ENCODE peak calls at places on chromosome 10, in nine cellular contexts. One of them, this sample, is unnamed.

GRCh38 chr10:3048114-3049019 is 19.0 kb upstream of the PFKP start:
- DNase-seq in A549: no peak
- DNase-seq in gastrocnemius medialis: no peak
- DNase-seq in transverse colon: no peak
- DNase-seq in upper lobe of left lung: peak
- DNase-seq in body of pancreas: no peak
- DNase-seq in IMR-90: peak
- DNase-seq in lower leg skin: no peak
- DNase-seq in breast epithelium: no peak
- DNase-seq in this sample: no peak

GRCh38 chr10:89458289-89458688 is 43.9 kb downstream of the IFIT5 start:
- DNase-seq in IMR-90: peak
- DNase-seq in body of pancreas: no peak
- DNase-seq in lower leg skin: no peak
- DNase-seq in gastrocnemius medialis: no peak
- DNase-seq in breast epithelium: no peak
- DNase-seq in transverse colon: no peak
- DNase-seq in upper lobe of left lung: no peak
- DNase-seq in A549: no peak
- DNase-seq in this sample: no peak

GRCh38 chr10:71831646-71832552 is 19.2 kb downstream of the PSAP start:
- DNase-seq in body of pancreas: no peak
- DNase-seq in gastrocnemius medialis: no peak
- DNase-seq in A549: no peak
- DNase-seq in IMR-90: peak
- DNase-seq in transverse colon: peak
- DNase-seq in upper lobe of left lung: no peak
- DNase-seq in breast epithelium: no peak
- DNase-seq in lower leg skin: no peak
- DNase-seq in this sample: no peak

GRCh38 chr10:44369296-44369695 is 15.6 kb downstream of the CXCL12 start:
- DNase-seq in A549: no peak
- DNase-seq in lower leg skin: no peak
- DNase-seq in breast epithelium: no peak
- DNase-seq in IMR-90: peak
- DNase-seq in gastrocnemius medialis: no peak
- DNase-seq in upper lobe of left lung: no peak
- DNase-seq in transverse colon: no peak
- DNase-seq in body of pancreas: no peak
- DNase-seq in this sample: no peak

GRCh38 chr10:131921191-131921590 is 20.4 kb downstream of the PPP2R2D start:
- DNase-seq in A549: no peak
- DNase-seq in body of pancreas: no peak
- DNase-seq in gastrocnemius medialis: no peak
- DNase-seq in IMR-90: no peak
- DNase-seq in lower leg skin: no peak
- DNase-seq in transverse colon: no peak
- DNase-seq in breast epithelium: no peak
- DNase-seq in upper lobe of left lung: no peak
- DNase-seq in this sample: no peak

GRCh38 chr10:81130014-81130413 is 592.3 kb downstream of the SH2D4B start:
- DNase-seq in breast epithelium: no peak
- DNase-seq in IMR-90: no peak
- DNase-seq in A549: no peak
- DNase-seq in body of pancreas: no peak
- DNase-seq in lower leg skin: no peak
- DNase-seq in upper lobe of left lung: no peak
- DNase-seq in gastrocnemius medialis: no peak
- DNase-seq in transverse colon: no peak
- DNase-seq in this sample: no peak

GRCh38 chr10:51233337-51234100 is 159.2 kb downstream of the PRKG1 start:
- DNase-seq in transverse colon: no peak
- DNase-seq in A549: no peak
- DNase-seq in lower leg skin: no peak
- DNase-seq in breast epithelium: no peak
- DNase-seq in body of pancreas: no peak
- DNase-seq in gastrocnemius medialis: no peak
- DNase-seq in IMR-90: peak
- DNase-seq in upper lobe of left lung: no peak
- DNase-seq in this sample: no peak

GRCh38 chr10:15703944-15704580 is 15.7 kb downstream of the ITGA8 start:
- DNase-seq in upper lobe of left lung: no peak
- DNase-seq in transverse colon: no peak
- DNase-seq in gastrocnemius medialis: no peak
- DNase-seq in lower leg skin: no peak
- DNase-seq in A549: no peak
- DNase-seq in body of pancreas: no peak
- DNase-seq in breast epithelium: no peak
- DNase-seq in IMR-90: no peak
- DNase-seq in this sample: no peak

GRCh38 chr10:130806426-130806825 is 505.1 kb downstream of the TCERG1L start:
- DNase-seq in breast epithelium: no peak
- DNase-seq in lower leg skin: peak
- DNase-seq in A549: no peak
- DNase-seq in upper lobe of left lung: no peak
- DNase-seq in body of pancreas: no peak
- DNase-seq in gastrocnemius medialis: no peak
- DNase-seq in transverse colon: no peak
- DNase-seq in IMR-90: no peak
- DNase-seq in this sample: no peak

GRCh38 chr10:72461085-72461484 is 106.4 kb upstream of the DNAJB12 start:
- DNase-seq in IMR-90: no peak
- DNase-seq in transverse colon: no peak
- DNase-seq in A549: no peak
- DNase-seq in breast epithelium: no peak
- DNase-seq in body of pancreas: no peak
- DNase-seq in upper lobe of left lung: no peak
- DNase-seq in lower leg skin: no peak
- DNase-seq in gastrocnemius medialis: no peak
- DNase-seq in this sample: no peak

GRCh38 chr10:60098676-60099601 is 192.6 kb upstream of the CCDC6 start:
- DNase-seq in upper lobe of left lung: no peak
- DNase-seq in body of pancreas: no peak
- DNase-seq in transverse colon: no peak
- DNase-seq in gastrocnemius medialis: no peak
- DNase-seq in A549: peak
- DNase-seq in IMR-90: no peak
- DNase-seq in lower leg skin: no peak
- DNase-seq in breast epithelium: no peak
- DNase-seq in this sample: no peak

GRCh38 chr10:11336703-11337102 is 274.7 kb downstream of the USP6NL start:
- DNase-seq in upper lobe of left lung: no peak
- DNase-seq in transverse colon: no peak
- DNase-seq in gastrocnemius medialis: no peak
- DNase-seq in body of pancreas: no peak
- DNase-seq in lower leg skin: no peak
- DNase-seq in breast epithelium: no peak
- DNase-seq in IMR-90: no peak
- DNase-seq in A549: no peak
- DNase-seq in this sample: no peak

GRCh38 chr10:130834170-130834569 is 477.4 kb downstream of the TCERG1L start:
- DNase-seq in transverse colon: no peak
- DNase-seq in A549: no peak
- DNase-seq in lower leg skin: no peak
- DNase-seq in breast epithelium: no peak
- DNase-seq in IMR-90: no peak
- DNase-seq in upper lobe of left lung: no peak
- DNase-seq in gastrocnemius medialis: no peak
- DNase-seq in body of pancreas: no peak
- DNase-seq in this sample: no peak

GRCh38 chr10:116312534-116312933 is 11.7 kb upstream of the CCDC172 start:
- DNase-seq in transverse colon: no peak
- DNase-seq in upper lobe of left lung: no peak
- DNase-seq in gastrocnemius medialis: no peak
- DNase-seq in IMR-90: no peak
- DNase-seq in A549: no peak
- DNase-seq in breast epithelium: no peak
- DNase-seq in lower leg skin: no peak
- DNase-seq in body of pancreas: no peak
- DNase-seq in this sample: no peak

GRCh38 chr10:29012926-29013554 is 275.8 kb upstream of the LYZL1 start:
- DNase-seq in IMR-90: peak
- DNase-seq in A549: no peak
- DNase-seq in transverse colon: no peak
- DNase-seq in lower leg skin: no peak
- DNase-seq in upper lobe of left lung: no peak
- DNase-seq in gastrocnemius medialis: no peak
- DNase-seq in body of pancreas: no peak
- DNase-seq in breast epithelium: no peak
- DNase-seq in this sample: no peak

GRCh38 chr10:10792681-10793080 is 225.0 kb upstream of the CELF2 start:
- DNase-seq in upper lobe of left lung: no peak
- DNase-seq in lower leg skin: no peak
- DNase-seq in transverse colon: no peak
- DNase-seq in body of pancreas: no peak
- DNase-seq in A549: no peak
- DNase-seq in IMR-90: peak
- DNase-seq in breast epithelium: no peak
- DNase-seq in gastrocnemius medialis: no peak
- DNase-seq in this sample: no peak

GRCh38 chr10:109821672-109822071 is 101.6 kb downstream of the XPNPEP1 start:
- DNase-seq in lower leg skin: no peak
- DNase-seq in transverse colon: no peak
- DNase-seq in body of pancreas: no peak
- DNase-seq in IMR-90: no peak
- DNase-seq in breast epithelium: no peak
- DNase-seq in upper lobe of left lung: no peak
- DNase-seq in A549: no peak
- DNase-seq in gastrocnemius medialis: no peak
- DNase-seq in this sample: no peak

GRCh38 chr10:43126759-43127424 is 11.4 kb upstream of the CSGALNACT2 start:
- DNase-seq in transverse colon: peak
- DNase-seq in breast epithelium: peak
- DNase-seq in lower leg skin: no peak
- DNase-seq in A549: no peak
- DNase-seq in body of pancreas: no peak
- DNase-seq in gastrocnemius medialis: no peak
- DNase-seq in upper lobe of left lung: peak
- DNase-seq in IMR-90: no peak
- DNase-seq in this sample: no peak

DNA sequence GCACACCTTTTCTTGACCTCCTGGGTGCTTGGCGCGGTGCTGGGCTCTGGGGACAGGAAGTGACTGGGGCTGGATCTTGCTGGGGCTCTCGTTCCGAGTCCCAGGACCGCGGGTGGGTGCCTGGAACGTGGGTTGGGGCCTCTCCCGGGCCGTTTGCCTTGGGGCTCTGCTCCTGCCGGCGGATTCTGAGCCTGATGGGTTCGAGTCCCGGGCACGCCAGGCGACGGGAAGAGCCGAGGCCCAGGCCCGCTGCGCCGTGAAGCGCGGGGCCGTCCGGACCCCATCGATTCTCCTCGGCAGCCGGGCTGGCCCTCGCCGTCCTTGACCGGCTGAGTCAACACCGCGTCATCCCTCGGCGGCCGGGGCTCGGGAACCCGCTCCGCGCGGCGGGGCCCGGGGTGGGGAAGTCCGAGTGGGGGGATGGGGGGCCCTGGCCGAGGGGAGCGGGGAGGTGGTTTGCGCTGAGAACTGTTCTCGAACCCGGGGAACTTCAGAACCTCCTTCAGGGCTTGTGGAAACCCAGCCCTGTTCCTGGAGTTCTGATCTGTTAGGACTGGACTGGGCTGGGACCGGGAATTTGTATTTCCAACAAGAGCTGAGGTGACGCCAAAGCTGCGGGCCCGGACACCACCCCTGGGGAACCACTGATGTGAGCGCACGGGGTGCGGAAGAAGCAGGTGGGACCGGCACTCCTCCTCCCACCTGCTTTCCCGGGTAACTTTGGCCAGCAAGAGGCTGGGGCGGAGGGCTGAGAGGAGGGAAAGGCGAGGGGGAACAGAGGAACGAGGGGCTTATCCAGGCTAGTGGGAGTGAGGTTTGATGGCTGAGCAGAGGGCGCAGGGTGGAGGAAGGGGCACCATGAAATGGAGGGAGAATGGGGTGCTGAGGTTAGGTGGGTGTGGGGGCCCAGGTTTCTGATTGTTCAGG is 6.2 kb downstream of the HHEX start:
- DNase-seq in gastrocnemius medialis: no peak
- DNase-seq in breast epithelium: no peak
- DNase-seq in upper lobe of left lung: peak
- DNase-seq in IMR-90: peak
- DNase-seq in A549: peak
- DNase-seq in body of pancreas: peak
- DNase-seq in lower leg skin: no peak
- DNase-seq in transverse colon: no peak
- DNase-seq in this sample: no peak
- TF ChIP-seq POLR2A in gastrocnemius medialis: no peak
- TF ChIP-seq POLR2A in breast epithelium: no peak
- TF ChIP-seq POLR2A in upper lobe of left lung: no peak
- TF ChIP-seq POLR2A in IMR-90: peak
- TF ChIP-seq POLR2A in A549: no peak
- TF ChIP-seq POLR2A in body of pancreas: peak
- TF ChIP-seq POLR2A in lower leg skin: no peak
- TF ChIP-seq POLR2A in transverse colon: no peak
- TF ChIP-seq POLR2A in this sample: no peak

GRCh38 chr10:113680172-113681111 is 730 bp downstream of the CASP7 start:
- DNase-seq in body of pancreas: peak
- DNase-seq in upper lobe of left lung: peak
- DNase-seq in A549: peak
- DNase-seq in breast epithelium: peak
- DNase-seq in IMR-90: peak
- DNase-seq in transverse colon: peak
- DNase-seq in gastrocnemius medialis: peak
- DNase-seq in lower leg skin: peak
- DNase-seq in this sample: peak
- TF ChIP-seq POLR2A in body of pancreas: no peak
- TF ChIP-seq POLR2A in upper lobe of left lung: no peak
- TF ChIP-seq POLR2A in A549: no peak
- TF ChIP-seq POLR2A in breast epithelium: no peak
- TF ChIP-seq POLR2A in IMR-90: no peak
- TF ChIP-seq POLR2A in transverse colon: peak
- TF ChIP-seq POLR2A in gastrocnemius medialis: no peak
- TF ChIP-seq POLR2A in lower leg skin: no peak
- TF ChIP-seq POLR2A in this sample: no peak

DNA sequence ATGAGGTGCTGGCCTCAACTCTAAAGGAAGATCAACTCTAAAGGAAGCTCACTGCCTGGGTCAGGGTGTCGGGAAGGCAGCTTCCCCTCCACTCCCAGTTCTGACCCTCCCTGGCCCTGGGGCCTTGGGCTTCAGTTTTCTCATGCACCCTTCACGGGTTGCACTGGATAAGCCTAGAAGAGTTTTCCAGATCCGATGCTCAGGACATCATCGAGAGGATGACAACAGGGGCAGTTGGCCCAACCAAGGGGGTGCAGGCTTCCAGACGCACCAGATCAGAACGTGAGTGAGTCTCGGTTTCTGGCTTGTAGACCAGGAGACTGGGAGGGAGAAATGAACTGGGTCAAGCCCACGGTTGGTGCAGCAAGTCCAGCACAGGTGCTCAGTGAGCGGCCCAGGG is 34.2 kb upstream of the CHST15 start:
- DNase-seq in lower leg skin: no peak
- DNase-seq in upper lobe of left lung: no peak
- DNase-seq in transverse colon: no peak
- DNase-seq in gastrocnemius medialis: no peak
- DNase-seq in body of pancreas: no peak
- DNase-seq in IMR-90: no peak
- DNase-seq in A549: no peak
- DNase-seq in breast epithelium: no peak
- DNase-seq in this sample: no peak
- TF ChIP-seq POLR2A in lower leg skin: no peak
- TF ChIP-seq POLR2A in upper lobe of left lung: no peak
- TF ChIP-seq POLR2A in transverse colon: no peak
- TF ChIP-seq POLR2A in gastrocnemius medialis: no peak
- TF ChIP-seq POLR2A in body of pancreas: no peak
- TF ChIP-seq POLR2A in IMR-90: no peak
- TF ChIP-seq POLR2A in A549: no peak
- TF ChIP-seq POLR2A in breast epithelium: no peak
- TF ChIP-seq POLR2A in this sample: no peak

GRCh38 chr10:21497177-21497807 is 28.2 kb downstream of the SKIDA1 start:
- DNase-seq in breast epithelium: peak
- DNase-seq in body of pancreas: peak
- DNase-seq in lower leg skin: peak
- DNase-seq in gastrocnemius medialis: peak
- DNase-seq in IMR-90: peak
- DNase-seq in transverse colon: peak
- DNase-seq in A549: peak
- DNase-seq in upper lobe of left lung: peak
- DNase-seq in this sample: peak
- TF ChIP-seq POLR2A in breast epithelium: no peak
- TF ChIP-seq POLR2A in body of pancreas: no peak
- TF ChIP-seq POLR2A in lower leg skin: no peak
- TF ChIP-seq POLR2A in gastrocnemius medialis: no peak
- TF ChIP-seq POLR2A in IMR-90: no peak
- TF ChIP-seq POLR2A in transverse colon: no peak
- TF ChIP-seq POLR2A in A549: peak
- TF ChIP-seq POLR2A in upper lobe of left lung: no peak
- TF ChIP-seq POLR2A in this sample: no peak